ENCODE peak calls at places on chromosome 17, in nine cellular contexts. C is T-helper 22 cell; Q is hypothalamus; X is stimulated activated CD8-positive, alpha-beta memory T cell treated with anti-CD3 and anti-CD28 coated beads, Interleukin-12 subunit alpha, Interleukin-12 subunit beta, amount 100 ng/mL, for 1 hour; Z is non-pigmented ciliary epithelial cell; R is AG10803; F is activated CD4-positive, CD25-positive, alpha-beta regulatory T cell; V is activated T-helper 1 cell treated with anti-CD3 and anti-CD28 coated beads, Interleukin-2, amount 50 U/mL, for 16 hours; P is left ventricle myocardium inferior. E is an unnamed sample.
A peak's percentile ranks its signal among the peaks of the same experiment; 100 is the strongest.

GRCh38 chr17:2183346-2183745 is 120.2 kb downstream of the SMG6 start:
- DNase-seq in C (no peak), Q (no peak), X (no peak), Z (no peak), R (peak; percentile 61), F (no peak), V (no peak), P (no peak), E (no peak)

GRCh38 chr17:7886227-7887037 is 2.2 kb upstream of the CHD3 start:
- DNase-seq in C (peak; percentile 70), Q (no peak), X (peak; percentile 27), Z (no peak), R (no peak), F (no peak), V (peak; percentile 32), P (no peak), E (peak; percentile 81)

GRCh38 chr17:71301063-71301462 is 819.8 kb upstream of the SOX9 start:
- DNase-seq in C (no peak), Q (no peak), X (no peak), Z (no peak), R (no peak), F (no peak), V (no peak), P (no peak), E (no peak)

GRCh38 chr17:34601431-34601830 is 22.0 kb downstream of the TMEM132E start:
- DNase-seq in C (no peak), Q (no peak), X (no peak), Z (no peak), R (no peak), F (no peak), V (no peak), P (no peak), E (no peak)

GRCh38 chr17:77754956-77755355 is 203.5 kb upstream of the TNRC6C start:
- DNase-seq in C (no peak), Q (no peak), X (no peak), Z (no peak), R (no peak), F (no peak), V (no peak), P (no peak), E (no peak)

GRCh38 chr17:57363998-57364645 is 107.8 kb downstream of the MSI2 start:
- DNase-seq in C (no peak), Q (no peak), X (no peak), Z (no peak), R (no peak), F (no peak), V (no peak), P (no peak), E (no peak)

GRCh38 chr17:51422634-51423033 is 162.3 kb downstream of the UTP18 start:
- DNase-seq in C (no peak), Q (no peak), X (no peak), Z (no peak), R (no peak), F (no peak), V (no peak), P (no peak), E (no peak)

GRCh38 chr17:64506201-64506575 is at the start of gene DDX5:
- DNase-seq in C (peak; percentile 95), Q (peak; percentile 98), X (peak; percentile 95), Z (peak; percentile 71), R (peak; percentile 97), F (peak; percentile 98), V (peak; percentile 97), P (peak; percentile 98), E (peak; percentile 99)

GRCh38 chr17:80104321-80104955 is 3.1 kb downstream of the GAA start:
- DNase-seq in C (no peak), Q (no peak), X (no peak), Z (no peak), R (no peak), F (no peak), V (no peak), P (no peak), E (no peak)

GRCh38 chr17:9519873-9520272 is 55.7 kb downstream of the STX8 start:
- DNase-seq in C (no peak), Q (no peak), X (no peak), Z (no peak), R (no peak), F (no peak), V (no peak), P (no peak), E (no peak)

GRCh38 chr17:67223924-67224323 is 21.1 kb downstream of the HELZ start:
- DNase-seq in C (no peak), Q (no peak), X (no peak), Z (no peak), R (no peak), F (no peak), V (no peak), P (no peak), E (no peak)

GRCh38 chr17:63250830-63251229 is 195.3 kb downstream of the CYB561 start:
- DNase-seq in C (no peak), Q (no peak), X (no peak), Z (no peak), R (peak; percentile 59), F (no peak), V (no peak), P (no peak), E (no peak)

GRCh38 chr17:28573966-28574480 is 2.7 kb downstream of the ALDOC start:
- DNase-seq in C (no peak), Q (no peak), X (no peak), Z (no peak), R (no peak), F (no peak), V (no peak), P (no peak), E (no peak)

GRCh38 chr17:32558997-32559650 is 72.3 kb downstream of the CDK5R1 start:
- DNase-seq in C (no peak), Q (no peak), X (no peak), Z (no peak), R (no peak), F (no peak), V (no peak), P (no peak), E (no peak)

GRCh38 chr17:42969006-42969581 is 4.8 kb upstream of the AARSD1 start:
- DNase-seq in C (no peak), Q (peak; percentile 1), X (no peak), Z (no peak), R (no peak), F (no peak), V (no peak), P (no peak), E (no peak)

GRCh38 chr17:4043862-4044261 is 79.6 kb upstream of the ATP2A3 start:
- DNase-seq in C (peak; percentile 4), Q (no peak), X (peak; percentile 35), Z (no peak), R (no peak), F (no peak), V (peak; percentile 47), P (no peak), E (peak; percentile 54)

GRCh38 chr17:80146121-80147034 is 550 bp downstream of the EIF4A3 start:
- DNase-seq in C (no peak), Q (peak; percentile 59), X (no peak), Z (no peak), R (peak; percentile 24), F (no peak), V (no peak), P (no peak), E (peak; percentile 14)

GRCh38 chr17:48510761-48511604 is 19.8 kb downstream of the HOXB1 start:
- DNase-seq in C (peak; percentile 24), Q (no peak), X (no peak), Z (no peak), R (peak; percentile 95), F (peak; percentile 30), V (peak; percentile 6), P (no peak), E (peak; percentile 68)

GRCh38 chr17:29615492-29616299 is 7.0 kb downstream of the CORO6 start:
- DNase-seq in C (peak; percentile 76), Q (peak; percentile 80), X (peak; percentile 72), Z (no peak), R (peak; percentile 78), F (peak; percentile 69), V (peak; percentile 78), P (peak; percentile 87), E (peak; percentile 80)